ENCODE peak calls at places on chromosome 21, in seven cellular contexts. M is activated T-cell treated with anti-CD3 and anti-CD28 coated beads for 24 hours; Y is central memory CD4-positive, alpha-beta T cell; O is PC-3; V is EL; L is ACHN; A is hypothalamus. J is an unnamed sample.

GRCh38 chr21:38963006-38963405 is 157.3 kb downstream of the ETS2 start:
- DNase-seq in M (no peak), A (no peak), Y (no peak), V (no peak), L (no peak), O (no peak), J (no peak)

GRCh38 chr21:43985690-43986251 is 26.3 kb upstream of the TRAPPC10 start:
- DNase-seq in V (no peak), M (no peak), Y (no peak), O (no peak), A (no peak), L (no peak), J (no peak)

GRCh38 chr21:31220567-31220966 is 123.5 kb downstream of the TIAM1 start:
- DNase-seq in A (no peak), M (no peak), Y (no peak), V (no peak), O (peak; percentile 72), L (no peak), J (no peak)

GRCh38 chr21:33797565-33797964 is 118.0 kb downstream of the ATP5PO start:
- DNase-seq in A (no peak), Y (no peak), M (no peak), L (no peak), O (no peak), V (no peak), J (no peak)

GRCh38 chr21:14542638-14543037 is 3.5 kb downstream of the SAMSN1 start:
- DNase-seq in Y (no peak), M (no peak), L (no peak), O (no peak), A (no peak), V (no peak), J (no peak)

GRCh38 chr21:18023099-18023498 is 203.9 kb upstream of the C21orf91 start:
- DNase-seq in L (no peak), O (no peak), V (no peak), M (no peak), Y (no peak), A (no peak), J (no peak)

GRCh38 chr21:44462834-44463200 is 7.5 kb downstream of the LRRC3 start:
- DNase-seq in L (no peak), V (no peak), A (no peak), Y (no peak), M (no peak), O (no peak), J (no peak)

GRCh38 chr21:18147678-18148077 is 97.0 kb upstream of the CHODL start:
- DNase-seq in L (no peak), Y (no peak), V (no peak), M (no peak), A (no peak), O (peak; percentile 9), J (no peak)

GRCh38 chr21:35189077-35189863 is 140.2 kb upstream of the RUNX1 start:
- DNase-seq in A (no peak), L (no peak), O (no peak), V (peak; percentile 84), M (no peak), Y (no peak), J (no peak)

GRCh38 chr21:35614412-35614901 is 445.9 kb downstream of the SETD4 start:
- DNase-seq in V (peak; percentile 76), L (no peak), A (no peak), M (no peak), O (peak; percentile 87), Y (no peak), J (no peak)

GRCh38 chr21:45091540-45092322 is 17.4 kb downstream of the ADARB1 start:
- DNase-seq in V (peak; percentile 34), Y (no peak), O (no peak), L (no peak), A (no peak), M (no peak), J (no peak)

J was measured in pancreas.